ENCODE peak calls at places on chromosomes 12 and 14, in nine cellular contexts. W, T, K, O, L, S, N, B and D are unnamed samples.

GRCh38 chr14:91352101-91352500 is 65.5 kb downstream of the CCDC88C start:
- DNase-seq in S (no peak), L (no peak), T (no peak), N (no peak), B (peak; percentile 31), O (no peak), W (no peak), K (no peak), D (no peak)

GRCh38 chr14:77212097-77212873 is 30.7 kb downstream of the TMEM63C start:
- DNase-seq in W (no peak), N (no peak), L (no peak), O (no peak), K (no peak), S (no peak), B (no peak), T (no peak), D (no peak)

GRCh38 chr14:50229646-50230045 is 1.7 kb downstream of the SOS2 start:
- DNase-seq in B (no peak), K (no peak), S (no peak), W (no peak), T (no peak), L (no peak), N (no peak), O (no peak), D (no peak)

GRCh38 chr14:69695664-69696527 is 71.0 kb upstream of the SRSF5 start:
- DNase-seq in N (no peak), L (peak; percentile 63), T (peak; percentile 32), O (no peak), B (no peak), S (no peak), W (no peak), K (no peak), D (no peak)

GRCh38 chr12:131050463-131051154 is 96.9 kb downstream of the ADGRD1 start:
- DNase-seq in W (no peak), O (no peak), S (no peak), N (no peak), B (no peak), L (no peak), K (no peak), T (no peak), D (no peak)

GRCh38 chr14:91580886-91581615 is 70.9 kb upstream of the PPP4R3A start:
- DNase-seq in T (no peak), N (no peak), O (no peak), W (no peak), L (no peak), B (no peak), K (no peak), S (no peak), D (no peak)

GRCh38 chr12:69996722-69997121 is 171.7 kb downstream of the MYRFL start:
- DNase-seq in O (no peak), N (no peak), S (no peak), B (no peak), W (no peak), L (no peak), K (no peak), T (no peak), D (no peak)

GRCh38 chr12:98595152-98595988 is 1.9 kb downstream of the SLC25A3 start:
- DNase-seq in B (no peak), W (peak; percentile 11), L (no peak), O (no peak), S (no peak), K (no peak), N (no peak), T (no peak), D (no peak)

GRCh38 chr12:12835378-12836145 is 22.4 kb downstream of the DDX47 start:
- DNase-seq in N (no peak), B (no peak), K (no peak), L (no peak), O (no peak), T (no peak), S (peak; percentile 89), W (no peak), D (no peak)

GRCh38 chr12:121603581-121603980 is 22.7 kb upstream of the ORAI1 start:
- DNase-seq in O (no peak), W (no peak), S (no peak), B (no peak), K (no peak), N (no peak), L (no peak), T (no peak), D (no peak)

GRCh38 chr12:96177013-96177412 is 17.2 kb upstream of the ELK3 start:
- DNase-seq in B (no peak), L (no peak), K (no peak), O (peak; percentile 12), T (no peak), S (no peak), N (peak; percentile 69), W (peak; percentile 73), D (peak; percentile 66)

GRCh38 chr12:27220057-27220987 is 23.8 kb upstream of the STK38L start:
- DNase-seq in L (no peak), K (no peak), O (no peak), N (no peak), B (no peak), S (no peak), T (no peak), W (no peak), D (peak; percentile 53)